ENCODE peak calls at places on chromosomes 6 and 20, in ten cellular contexts. I is foreskin melanocyte; F is activated T-cell treated with anti-CD3 and anti-CD28 coated beads, Interleukin-2, amount 50 U/mL, for 72 hours; K is tibial nerve; X is astrocyte of the spinal cord; B is fibroblast of the conjunctiva; T is putamen; G is Caki2; M is mucosa of descending colon; E is stimulated activated CD4-positive, alpha-beta T cell treated with anti-CD3 and anti-CD28 coated beads, Interleukin-1b, Interleukin-23, amount 100 ng/mL, for 4 hours. L is an unnamed sample.

GRCh38 chr20:32603046-32603726 is 18.1 kb upstream of the NOL4L start:
- DNase-seq in X (no peak), E (no peak), T (no peak), I (no peak), B (no peak), F (no peak), M (no peak), G (no peak), K (peak), L (peak)

GRCh38 chr6:158561938-158562337 is 2.0 kb downstream of the TMEM181 start:
- DNase-seq in M (no peak), E (no peak), K (no peak), X (no peak), I (no peak), G (no peak), T (no peak), B (no peak), F (no peak), L (no peak)

GRCh38 chr20:50668798-50669197 is 22.5 kb downstream of the RIPOR3 start:
- DNase-seq in K (no peak), B (no peak), T (no peak), M (no peak), X (no peak), F (no peak), I (no peak), G (no peak), E (no peak), L (no peak)

GRCh38 chr6:129248976-129249375 is 366.0 kb downstream of the LAMA2 start:
- DNase-seq in K (no peak), M (no peak), E (no peak), X (no peak), T (no peak), G (no peak), I (no peak), B (no peak), F (no peak), L (no peak)

GRCh38 chr20:3749689-3750639 is 17.5 kb downstream of the HSPA12B start:
- DNase-seq in E (no peak), I (peak), M (no peak), G (peak), B (no peak), K (no peak), X (no peak), T (no peak), F (peak), L (peak)

GRCh38 chr6:141354191-141354950 is 778.4 kb upstream of the GJE1 start:
- DNase-seq in B (peak), G (no peak), F (no peak), T (no peak), K (no peak), E (no peak), M (no peak), I (no peak), X (no peak), L (no peak)

GRCh38 chr6:53282741-53283140 is 66.0 kb downstream of the ELOVL5 start:
- DNase-seq in I (peak), K (no peak), G (no peak), B (no peak), F (no peak), E (no peak), M (no peak), X (peak), T (no peak), L (no peak)

GRCh38 chr20:58109126-58109880 is 119.2 kb downstream of the ANKRD60 start:
- DNase-seq in G (no peak), F (no peak), T (no peak), B (no peak), M (no peak), I (no peak), X (peak), E (no peak), K (no peak), L (no peak)

GRCh38 chr6:73079978-73080377 is 145.3 kb downstream of the KHDC1L start:
- DNase-seq in B (no peak), X (no peak), E (no peak), I (no peak), K (no peak), T (no peak), G (no peak), M (no peak), F (no peak), L (no peak)

GRCh38 chr20:63238491-63239126 is 2.9 kb downstream of the BIRC7 start:
- DNase-seq in K (no peak), I (no peak), B (no peak), E (no peak), G (peak), T (no peak), M (no peak), F (no peak), X (no peak), L (peak)

GRCh38 chr20:24668384-24668702 is 198.9 kb downstream of the SYNDIG1 start:
- DNase-seq in G (no peak), M (no peak), I (no peak), F (no peak), B (no peak), K (no peak), E (no peak), T (no peak), X (no peak), L (no peak)

GRCh38 chr6:90478278-90478677 is 108.6 kb downstream of the MAP3K7 start:
- DNase-seq in M (no peak), T (no peak), B (no peak), K (no peak), F (no peak), X (no peak), G (no peak), E (no peak), I (no peak), L (no peak)

GRCh38 chr6:110567957-110568696 is 91.7 kb upstream of the SLC22A16 start:
- DNase-seq in E (no peak), K (no peak), B (no peak), T (no peak), G (no peak), F (no peak), X (no peak), M (peak), I (no peak), L (peak)

GRCh38 chr6:6657085-6657819 is 68.7 kb downstream of the LY86 start:
- DNase-seq in G (no peak), T (no peak), B (no peak), I (no peak), K (no peak), M (no peak), F (no peak), E (no peak), X (no peak), L (peak)

GRCh38 chr6:14070457-14070856 is 47.1 kb upstream of the CD83 start:
- DNase-seq in G (no peak), E (no peak), F (no peak), M (no peak), X (no peak), I (no peak), K (no peak), B (no peak), T (no peak), L (no peak)

GRCh38 chr20:59043698-59044097 is 1.1 kb upstream of the PRELID3B start:
- DNase-seq in B (no peak), F (peak), G (no peak), I (peak), T (no peak), K (no peak), E (no peak), M (no peak), X (no peak), L (peak)

GRCh38 chr6:39934060-39934757 is at the start of gene MOCS1:
- DNase-seq in B (peak), K (peak), T (peak), I (peak), F (peak), X (peak), G (peak), M (peak), E (peak), L (no peak)

GRCh38 chr6:158379336-158379735 is 67.1 kb downstream of the TULP4 start:
- DNase-seq in K (no peak), M (no peak), X (no peak), G (no peak), B (no peak), I (no peak), E (no peak), T (no peak), F (no peak), L (no peak)

GRCh38 chr6:111743859-111744692 is 129.2 kb downstream of the FYN start:
- DNase-seq in K (peak), G (no peak), B (peak), F (no peak), I (peak), X (peak), T (peak), E (no peak), M (no peak), L (no peak)

GRCh38 chr6:82957171-82957894 is 108.3 kb downstream of the UBE3D start:
- DNase-seq in F (no peak), E (no peak), K (no peak), M (no peak), T (no peak), X (no peak), B (no peak), G (no peak), I (no peak), L (no peak)

GRCh38 chr6:33490198-33490597 is 35.8 kb downstream of the ZBTB9 start:
- DNase-seq in F (no peak), X (no peak), T (no peak), I (no peak), B (no peak), K (no peak), M (no peak), G (peak), E (no peak), L (peak)

GRCh38 chr20:10696650-10697049 is 22.9 kb upstream of the JAG1 start:
- DNase-seq in K (no peak), F (peak), M (no peak), X (no peak), E (no peak), I (no peak), G (no peak), B (no peak), T (no peak), L (peak)